ENCODE peak calls at places on chromosomes 11 and 22, in ten cellular contexts. One of them, this sample, is unnamed.
A peak's percentile ranks its signal among the peaks of the same experiment; 100 is the strongest.

GRCh38 chr11:116501728-116502127 is 271.1 kb downstream of the BUD13 start:
- DNase-seq in left ventricle myocardium inferior: no peak
- DNase-seq in cardiac muscle cell: no peak
- DNase-seq in mammary epithelial cell: no peak
- DNase-seq in AG04450: no peak
- DNase-seq in foreskin keratinocyte: no peak
- DNase-seq in PC-3: no peak
- DNase-seq in HCT116: no peak
- DNase-seq in breast epithelium: no peak
- DNase-seq in BE2C: no peak
- DNase-seq in this sample: peak; percentile 57

GRCh38 chr11:130408401-130408890 is 20.0 kb downstream of the ADAMTS8 start:
- DNase-seq in cardiac muscle cell: no peak
- DNase-seq in HCT116: no peak
- DNase-seq in breast epithelium: no peak
- DNase-seq in BE2C: no peak
- DNase-seq in left ventricle myocardium inferior: no peak
- DNase-seq in PC-3: no peak
- DNase-seq in foreskin keratinocyte: no peak
- DNase-seq in AG04450: no peak
- DNase-seq in mammary epithelial cell: no peak
- DNase-seq in this sample: no peak

GRCh38 chr22:33401291-33401690 is 343.1 kb upstream of the SYN3 start:
- DNase-seq in foreskin keratinocyte: no peak
- DNase-seq in HCT116: no peak
- DNase-seq in PC-3: peak; percentile 1
- DNase-seq in cardiac muscle cell: no peak
- DNase-seq in mammary epithelial cell: peak; percentile 17
- DNase-seq in AG04450: peak; percentile 7
- DNase-seq in left ventricle myocardium inferior: no peak
- DNase-seq in BE2C: no peak
- DNase-seq in breast epithelium: no peak
- DNase-seq in this sample: no peak

GRCh38 chr11:27873664-27874063 is 173.4 kb upstream of the BDNF start:
- DNase-seq in HCT116: peak; percentile 64
- DNase-seq in mammary epithelial cell: no peak
- DNase-seq in AG04450: no peak
- DNase-seq in PC-3: no peak
- DNase-seq in BE2C: no peak
- DNase-seq in breast epithelium: no peak
- DNase-seq in left ventricle myocardium inferior: no peak
- DNase-seq in cardiac muscle cell: no peak
- DNase-seq in foreskin keratinocyte: no peak
- DNase-seq in this sample: no peak

GRCh38 chr22:38505595-38506117 is 455 bp downstream of the DDX17 start:
- DNase-seq in AG04450: no peak
- DNase-seq in PC-3: peak; percentile 40
- DNase-seq in BE2C: peak; percentile 61
- DNase-seq in HCT116: no peak
- DNase-seq in foreskin keratinocyte: no peak
- DNase-seq in mammary epithelial cell: peak; percentile 63
- DNase-seq in left ventricle myocardium inferior: peak; percentile 85
- DNase-seq in cardiac muscle cell: peak; percentile 68
- DNase-seq in breast epithelium: peak; percentile 74
- DNase-seq in this sample: peak; percentile 55

GRCh38 chr11:32100495-32100894 is 9.6 kb downstream of the RCN1 start:
- DNase-seq in foreskin keratinocyte: no peak
- DNase-seq in PC-3: no peak
- DNase-seq in left ventricle myocardium inferior: no peak
- DNase-seq in breast epithelium: no peak
- DNase-seq in mammary epithelial cell: no peak
- DNase-seq in BE2C: no peak
- DNase-seq in HCT116: no peak
- DNase-seq in cardiac muscle cell: no peak
- DNase-seq in AG04450: no peak
- DNase-seq in this sample: no peak

GRCh38 chr22:38943181-38943580 is 14.2 kb upstream of the APOBEC3A start:
- DNase-seq in HCT116: no peak
- DNase-seq in breast epithelium: peak; percentile 38
- DNase-seq in foreskin keratinocyte: no peak
- DNase-seq in AG04450: no peak
- DNase-seq in BE2C: no peak
- DNase-seq in mammary epithelial cell: no peak
- DNase-seq in left ventricle myocardium inferior: no peak
- DNase-seq in cardiac muscle cell: no peak
- DNase-seq in PC-3: no peak
- DNase-seq in this sample: no peak

GRCh38 chr11:81967242-81967641 is 766.4 kb downstream of the FAM181B start:
- DNase-seq in foreskin keratinocyte: no peak
- DNase-seq in breast epithelium: no peak
- DNase-seq in mammary epithelial cell: no peak
- DNase-seq in AG04450: no peak
- DNase-seq in PC-3: no peak
- DNase-seq in left ventricle myocardium inferior: no peak
- DNase-seq in HCT116: no peak
- DNase-seq in cardiac muscle cell: no peak
- DNase-seq in BE2C: no peak
- DNase-seq in this sample: no peak

GRCh38 chr11:116173946-116174911 is 598.6 kb downstream of the BUD13 start:
- DNase-seq in BE2C: no peak
- DNase-seq in AG04450: no peak
- DNase-seq in cardiac muscle cell: no peak
- DNase-seq in breast epithelium: no peak
- DNase-seq in left ventricle myocardium inferior: no peak
- DNase-seq in HCT116: no peak
- DNase-seq in mammary epithelial cell: no peak
- DNase-seq in PC-3: no peak
- DNase-seq in foreskin keratinocyte: no peak
- DNase-seq in this sample: peak; percentile 97

GRCh38 chr22:44780876-44781275 is 28.5 kb downstream of the ARHGAP8 start:
- DNase-seq in mammary epithelial cell: no peak
- DNase-seq in foreskin keratinocyte: no peak
- DNase-seq in PC-3: no peak
- DNase-seq in breast epithelium: no peak
- DNase-seq in BE2C: no peak
- DNase-seq in HCT116: no peak
- DNase-seq in cardiac muscle cell: no peak
- DNase-seq in left ventricle myocardium inferior: no peak
- DNase-seq in AG04450: no peak
- DNase-seq in this sample: no peak

GRCh38 chr22:50184004-50184461 is 1.7 kb upstream of the TRABD start:
- DNase-seq in cardiac muscle cell: peak; percentile 76
- DNase-seq in PC-3: peak; percentile 13
- DNase-seq in AG04450: no peak
- DNase-seq in BE2C: no peak
- DNase-seq in breast epithelium: peak; percentile 77
- DNase-seq in left ventricle myocardium inferior: peak; percentile 82
- DNase-seq in foreskin keratinocyte: no peak
- DNase-seq in HCT116: no peak
- DNase-seq in mammary epithelial cell: no peak
- DNase-seq in this sample: peak; percentile 42

GRCh38 chr11:46119352-46120216 is 1.7 kb downstream of the PHF21A start:
- DNase-seq in breast epithelium: no peak
- DNase-seq in mammary epithelial cell: peak; percentile 65
- DNase-seq in PC-3: peak; percentile 22
- DNase-seq in foreskin keratinocyte: peak; percentile 37
- DNase-seq in left ventricle myocardium inferior: peak; percentile 35
- DNase-seq in BE2C: peak; percentile 28
- DNase-seq in cardiac muscle cell: peak; percentile 74
- DNase-seq in AG04450: no peak
- DNase-seq in HCT116: no peak
- DNase-seq in this sample: peak; percentile 25

GRCh38 chr11:34208266-34209135 is 103.1 kb downstream of the NAT10 start:
- DNase-seq in cardiac muscle cell: no peak
- DNase-seq in left ventricle myocardium inferior: no peak
- DNase-seq in breast epithelium: no peak
- DNase-seq in BE2C: no peak
- DNase-seq in foreskin keratinocyte: peak; percentile 18
- DNase-seq in PC-3: no peak
- DNase-seq in HCT116: no peak
- DNase-seq in AG04450: no peak
- DNase-seq in mammary epithelial cell: peak; percentile 82
- DNase-seq in this sample: no peak

GRCh38 chr11:77397631-77398030 is 76.3 kb downstream of the PAK1 start:
- DNase-seq in left ventricle myocardium inferior: no peak
- DNase-seq in HCT116: no peak
- DNase-seq in breast epithelium: no peak
- DNase-seq in AG04450: no peak
- DNase-seq in cardiac muscle cell: no peak
- DNase-seq in mammary epithelial cell: no peak
- DNase-seq in foreskin keratinocyte: no peak
- DNase-seq in PC-3: no peak
- DNase-seq in BE2C: no peak
- DNase-seq in this sample: no peak

GRCh38 chr11:67539588-67539987 is 16.3 kb upstream of the CABP2 start:
- DNase-seq in breast epithelium: no peak
- DNase-seq in cardiac muscle cell: no peak
- DNase-seq in left ventricle myocardium inferior: no peak
- DNase-seq in AG04450: no peak
- DNase-seq in BE2C: no peak
- DNase-seq in HCT116: no peak
- DNase-seq in PC-3: no peak
- DNase-seq in foreskin keratinocyte: no peak
- DNase-seq in mammary epithelial cell: no peak
- DNase-seq in this sample: no peak

GRCh38 chr11:31870609-31871309 is 59.6 kb upstream of the PAX6 start:
- DNase-seq in BE2C: peak; percentile 57
- DNase-seq in cardiac muscle cell: peak; percentile 70
- DNase-seq in left ventricle myocardium inferior: peak; percentile 19
- DNase-seq in foreskin keratinocyte: no peak
- DNase-seq in breast epithelium: peak; percentile 58
- DNase-seq in AG04450: peak; percentile 2
- DNase-seq in PC-3: peak; percentile 67
- DNase-seq in HCT116: peak; percentile 48
- DNase-seq in mammary epithelial cell: peak; percentile 23
- DNase-seq in this sample: peak; percentile 76

GRCh38 chr11:124759268-124760204 is 2.6 kb downstream of the ESAM start:
- DNase-seq in left ventricle myocardium inferior: peak; percentile 78
- DNase-seq in mammary epithelial cell: no peak
- DNase-seq in PC-3: no peak
- DNase-seq in foreskin keratinocyte: no peak
- DNase-seq in AG04450: no peak
- DNase-seq in breast epithelium: no peak
- DNase-seq in cardiac muscle cell: peak; percentile 22
- DNase-seq in BE2C: no peak
- DNase-seq in HCT116: no peak
- DNase-seq in this sample: no peak

GRCh38 chr22:20299736-20300136 is 20.1 kb downstream of the DGCR6L start:
- DNase-seq in breast epithelium: no peak
- DNase-seq in mammary epithelial cell: peak; percentile 36
- DNase-seq in cardiac muscle cell: peak; percentile 58
- DNase-seq in left ventricle myocardium inferior: peak; percentile 22
- DNase-seq in HCT116: no peak
- DNase-seq in BE2C: no peak
- DNase-seq in foreskin keratinocyte: no peak
- DNase-seq in PC-3: peak; percentile 26
- DNase-seq in AG04450: no peak
- DNase-seq in this sample: peak; percentile 42

GRCh38 chr11:64713781-64714363 is 9.1 kb downstream of the NRXN2 start:
- DNase-seq in cardiac muscle cell: peak; percentile 67
- DNase-seq in left ventricle myocardium inferior: no peak
- DNase-seq in PC-3: no peak
- DNase-seq in mammary epithelial cell: no peak
- DNase-seq in BE2C: no peak
- DNase-seq in foreskin keratinocyte: no peak
- DNase-seq in AG04450: no peak
- DNase-seq in breast epithelium: no peak
- DNase-seq in HCT116: no peak
- DNase-seq in this sample: no peak
- H3K27me3 ChIP-seq in cardiac muscle cell: peaks cover 90% of the 10 kb centered on the region
- H3K27me3 ChIP-seq in left ventricle myocardium inferior: peaks cover 100% of the 10 kb centered on the region
- H3K27me3 ChIP-seq in PC-3: peaks cover 55% of the 10 kb centered on the region
- H3K27me3 ChIP-seq in mammary epithelial cell: peaks cover 21% of the 10 kb centered on the region
- H3K27me3 ChIP-seq in BE2C: no peaks in the 10 kb centered on the region
- H3K27me3 ChIP-seq in foreskin keratinocyte: peaks cover 93% of the 10 kb centered on the region
- H3K27me3 ChIP-seq in AG04450: peaks cover 74% of the 10 kb centered on the region
- H3K27me3 ChIP-seq in breast epithelium: peaks cover 94% of the 10 kb centered on the region
- H3K27me3 ChIP-seq in HCT116: peaks cover 5% of the 10 kb centered on the region
- H3K27me3 ChIP-seq in this sample: peaks cover 18% of the 10 kb centered on the region

DNA sequence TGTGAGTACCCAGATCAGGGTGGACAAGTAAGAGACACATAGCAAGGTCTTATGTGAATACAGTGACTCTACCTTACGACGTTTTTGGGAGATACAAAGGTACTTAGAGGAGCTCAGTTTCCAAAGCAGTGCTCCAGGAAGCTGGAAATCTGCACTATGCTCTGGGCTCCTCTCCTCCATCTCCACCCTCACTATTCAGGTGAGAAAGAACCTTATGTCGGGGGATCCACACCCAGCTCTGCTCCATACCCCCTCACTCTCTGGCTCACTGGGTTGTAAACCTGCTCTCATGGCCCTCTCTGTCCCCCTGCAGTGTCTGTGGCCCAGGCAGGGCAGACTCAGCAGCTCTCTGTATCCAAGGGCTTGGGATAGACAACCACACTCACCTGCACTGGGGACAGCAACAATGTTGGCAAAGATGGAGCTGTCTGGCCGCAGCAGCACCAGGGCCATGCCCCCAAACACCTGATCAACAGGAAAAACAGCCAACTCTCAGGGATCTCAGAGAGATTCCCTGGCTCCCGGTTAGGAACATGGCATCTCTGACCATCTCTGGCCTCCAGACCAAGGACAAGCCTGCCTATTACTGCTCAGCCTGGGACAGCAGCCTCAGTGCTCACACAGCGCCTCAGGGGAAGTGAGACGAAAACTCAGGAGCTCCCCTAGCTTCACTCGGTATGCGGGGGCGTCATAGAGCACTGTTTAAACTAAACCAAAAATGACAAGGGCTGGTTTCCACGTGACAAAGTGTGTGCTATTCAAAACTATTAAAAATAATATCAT is 60.9 kb upstream of the TOP3B start:
- DNase-seq in breast epithelium: no peak
- DNase-seq in cardiac muscle cell: no peak
- DNase-seq in mammary epithelial cell: no peak
- DNase-seq in AG04450: no peak
- DNase-seq in BE2C: no peak
- DNase-seq in foreskin keratinocyte: no peak
- DNase-seq in PC-3: no peak
- DNase-seq in left ventricle myocardium inferior: no peak
- DNase-seq in HCT116: no peak
- DNase-seq in this sample: no peak
- H3K27me3 ChIP-seq in breast epithelium: no peaks in the 10 kb centered on the region
- H3K27me3 ChIP-seq in cardiac muscle cell: peaks cover 83% of the 10 kb centered on the region
- H3K27me3 ChIP-seq in mammary epithelial cell: no peaks in the 10 kb centered on the region
- H3K27me3 ChIP-seq in AG04450: peaks cover 22% of the 10 kb centered on the region
- H3K27me3 ChIP-seq in BE2C: peaks cover 35% of the 10 kb centered on the region
- H3K27me3 ChIP-seq in foreskin keratinocyte: peaks cover 37% of the 10 kb centered on the region
- H3K27me3 ChIP-seq in PC-3: peaks cover 24% of the 10 kb centered on the region
- H3K27me3 ChIP-seq in left ventricle myocardium inferior: peaks cover 49% of the 10 kb centered on the region
- H3K27me3 ChIP-seq in HCT116: no peaks in the 10 kb centered on the region
- H3K27me3 ChIP-seq in this sample: no peaks in the 10 kb centered on the region

GRCh38 chr11:128532016-128532570 is 55.3 kb downstream of the ETS1 start:
- DNase-seq in left ventricle myocardium inferior: no peak
- DNase-seq in PC-3: no peak
- DNase-seq in HCT116: no peak
- DNase-seq in breast epithelium: no peak
- DNase-seq in cardiac muscle cell: no peak
- DNase-seq in foreskin keratinocyte: no peak
- DNase-seq in mammary epithelial cell: peak; percentile 43
- DNase-seq in BE2C: no peak
- DNase-seq in AG04450: no peak
- DNase-seq in this sample: no peak
- H3K27me3 ChIP-seq in left ventricle myocardium inferior: no peaks in the 10 kb centered on the region
- H3K27me3 ChIP-seq in PC-3: no peaks in the 10 kb centered on the region
- H3K27me3 ChIP-seq in HCT116: peaks cover 18% of the 10 kb centered on the region
- H3K27me3 ChIP-seq in breast epithelium: no peaks in the 10 kb centered on the region
- H3K27me3 ChIP-seq in cardiac muscle cell: peaks cover 67% of the 10 kb centered on the region
- H3K27me3 ChIP-seq in foreskin keratinocyte: no peaks in the 10 kb centered on the region
- H3K27me3 ChIP-seq in mammary epithelial cell: no peaks in the 10 kb centered on the region
- H3K27me3 ChIP-seq in BE2C: no peaks in the 10 kb centered on the region
- H3K27me3 ChIP-seq in AG04450: no peaks in the 10 kb centered on the region
- H3K27me3 ChIP-seq in this sample: no peaks in the 10 kb centered on the region

GRCh38 chr11:826836-827145 is 928 bp upstream of the CRACR2B start:
- DNase-seq in left ventricle myocardium inferior: no peak
- DNase-seq in breast epithelium: no peak
- DNase-seq in PC-3: no peak
- DNase-seq in BE2C: no peak
- DNase-seq in foreskin keratinocyte: no peak
- DNase-seq in HCT116: no peak
- DNase-seq in AG04450: no peak
- DNase-seq in mammary epithelial cell: no peak
- DNase-seq in cardiac muscle cell: no peak
- DNase-seq in this sample: no peak
- H3K27me3 ChIP-seq in left ventricle myocardium inferior: no peaks in the 10 kb centered on the region
- H3K27me3 ChIP-seq in breast epithelium: no peaks in the 10 kb centered on the region
- H3K27me3 ChIP-seq in PC-3: no peaks in the 10 kb centered on the region
- H3K27me3 ChIP-seq in BE2C: peaks cover 35% of the 10 kb centered on the region
- H3K27me3 ChIP-seq in foreskin keratinocyte: peaks cover 55% of the 10 kb centered on the region
- H3K27me3 ChIP-seq in HCT116: no peaks in the 10 kb centered on the region
- H3K27me3 ChIP-seq in AG04450: no peaks in the 10 kb centered on the region
- H3K27me3 ChIP-seq in mammary epithelial cell: no peaks in the 10 kb centered on the region
- H3K27me3 ChIP-seq in cardiac muscle cell: peaks cover 29% of the 10 kb centered on the region
- H3K27me3 ChIP-seq in this sample: no peaks in the 10 kb centered on the region

This sample was measured in WERI-Rb-1.